ENCODE peak calls at places on chromosomes 13 and 19, in four cellular contexts. Y is suprapubic skin, V is esophagus squamous epithelium, W is thoracic aorta. K is an unnamed sample.

GRCh38 chr13:110641055-110642015 is 26.0 kb downstream of the NAXD start:
- DNase-seq in Y (no peak), V (no peak), W (no peak), K (no peak)

GRCh38 chr13:21522847-21523246 is 63.7 kb upstream of the ZDHHC20 start:
- DNase-seq in Y (no peak), V (no peak), W (no peak), K (no peak)

GRCh38 chr13:59487883-59488282 is 675.8 kb downstream of the DIAPH3 start:
- DNase-seq in Y (no peak), V (no peak), W (no peak), K (no peak)

GRCh38 chr19:40266111-40266510 is 19.0 kb downstream of the AKT2 start:
- DNase-seq in Y (no peak), V (no peak), W (no peak), K (no peak)

GRCh38 chr19:51689751-51690358 is 3.3 kb upstream of the SPACA6 start:
- DNase-seq in Y (no peak), V (no peak), W (no peak), K (no peak)

GRCh38 chr13:106151056-106151699 is 384.3 kb downstream of the EFNB2 start:
- DNase-seq in Y (no peak), V (no peak), W (no peak), K (no peak)

GRCh38 chr19:44891016-44891882 is at the start of gene TOMM40:
- DNase-seq in Y (peak), V (peak), W (peak), K (no peak)

GRCh38 chr19:19040417-19040816 is 7.0 kb downstream of the ARMC6 start:
- DNase-seq in Y (no peak), V (no peak), W (peak), K (no peak)

GRCh38 chr13:86486582-86486981 is 687.4 kb upstream of the SLITRK6 start:
- DNase-seq in Y (no peak), V (no peak), W (no peak), K (no peak)

GRCh38 chr19:37902668-37903067 is 3.7 kb downstream of the WDR87 start:
- DNase-seq in Y (peak), V (no peak), W (peak), K (no peak)

GRCh38 chr19:58328999-58329398 is 2.2 kb downstream of the ZSCAN22 start:
- DNase-seq in Y (no peak), V (no peak), W (no peak), K (no peak)

GRCh38 chr13:95858286-95859075 is 181.5 kb downstream of the DNAJC3 start:
- DNase-seq in Y (no peak), V (no peak), W (no peak), K (no peak)

GRCh38 chr13:95235199-95235726 is 66.0 kb downstream of the ABCC4 start:
- DNase-seq in Y (no peak), V (no peak), W (no peak), K (no peak)

GRCh38 chr13:99614465-99614885 is 113.2 kb downstream of the TM9SF2 start:
- DNase-seq in Y (no peak), V (no peak), W (no peak), K (no peak)

GRCh38 chr19:45008554-45008953 is 7.3 kb downstream of the RELB start:
- DNase-seq in Y (no peak), V (no peak), W (no peak), K (no peak)

GRCh38 chr19:48551437-48552302 is at the start of gene SULT2B1:
- DNase-seq in Y (no peak), V (no peak), W (no peak), K (no peak)

GRCh38 chr19:4324228-4324627 is 14.4 kb downstream of the STAP2 start:
- DNase-seq in Y (no peak), V (no peak), W (no peak), K (no peak)

GRCh38 chr13:51998723-51999471 is 12.4 kb downstream of the ATP7B start:
- DNase-seq in Y (no peak), V (no peak), W (no peak), K (no peak)

GRCh38 chr13:32409561-32410440 is 18.1 kb downstream of the N4BP2L1 start:
- DNase-seq in Y (no peak), V (no peak), W (no peak), K (no peak)

GRCh38 chr13:23898101-23898500 is 799 bp upstream of the C1QTNF9B start:
- DNase-seq in Y (no peak), V (no peak), W (no peak), K (no peak)

GRCh38 chr19:23817519-23817918 is 58.8 kb upstream of the ZNF681 start:
- DNase-seq in Y (no peak), V (no peak), W (no peak), K (no peak)

GRCh38 chr19:21833733-21834132 is 2.2 kb downstream of the ZNF43 start:
- DNase-seq in Y (no peak), V (no peak), W (no peak), K (no peak)

GRCh38 chr19:10152100-10152499 is 32.4 kb upstream of the EIF3G start:
- DNase-seq in Y (no peak), V (no peak), W (no peak), K (no peak)

GRCh38 chr19:44356383-44357111 is at the start of gene ZNF112:
- DNase-seq in Y (peak), V (no peak), W (peak), K (no peak)

GRCh38 chr13:50891206-50891605 is 18.4 kb upstream of the RNASEH2B start:
- DNase-seq in Y (no peak), V (no peak), W (no peak), K (no peak)

GRCh38 chr13:24623141-24623665 is 57.0 kb upstream of the ATP12A start:
- DNase-seq in Y (no peak), V (no peak), W (no peak), K (peak)

GRCh38 chr13:59269476-59269875 is 894.3 kb downstream of the DIAPH3 start:
- DNase-seq in Y (no peak), V (no peak), W (no peak), K (no peak)

GRCh38 chr19:55688422-55689218 is 13.6 kb downstream of the EPN1 start:
- DNase-seq in Y (peak), V (no peak), W (no peak), K (no peak)

GRCh38 chr13:59480398-59480797 is 683.3 kb downstream of the DIAPH3 start:
- DNase-seq in Y (no peak), V (no peak), W (no peak), K (no peak)

GRCh38 chr13:101155920-101156319 is 260.4 kb downstream of the NALCN start:
- DNase-seq in Y (no peak), V (no peak), W (no peak), K (no peak)

GRCh38 chr13:34943675-34944634 is 1.9 kb downstream of the NBEA start:
- DNase-seq in Y (no peak), V (no peak), W (no peak), K (no peak)

GRCh38 chr13:98910501-98910951 is 67.3 kb downstream of the DOCK9 start:
- DNase-seq in Y (no peak), V (no peak), W (no peak), K (no peak)

GRCh38 chr19:3479177-3479818 is 1.0 kb downstream of the SMIM24 start:
- DNase-seq in Y (peak), V (no peak), W (no peak), K (no peak)

GRCh38 chr13:78382946-78383542 is 220.3 kb downstream of the POU4F1 start:
- DNase-seq in Y (no peak), V (no peak), W (no peak), K (no peak)

GRCh38 chr19:45009625-45010255 is 8.5 kb downstream of the RELB start:
- DNase-seq in Y (no peak), V (no peak), W (no peak), K (no peak)

GRCh38 chr13:94369862-94370491 is 109.5 kb downstream of the DCT start:
- DNase-seq in Y (no peak), V (no peak), W (no peak), K (no peak)

GRCh38 chr13:20134732-20135131 is 26.1 kb downstream of the GJA3 start:
- DNase-seq in Y (no peak), V (no peak), W (no peak), K (no peak)

DNA sequence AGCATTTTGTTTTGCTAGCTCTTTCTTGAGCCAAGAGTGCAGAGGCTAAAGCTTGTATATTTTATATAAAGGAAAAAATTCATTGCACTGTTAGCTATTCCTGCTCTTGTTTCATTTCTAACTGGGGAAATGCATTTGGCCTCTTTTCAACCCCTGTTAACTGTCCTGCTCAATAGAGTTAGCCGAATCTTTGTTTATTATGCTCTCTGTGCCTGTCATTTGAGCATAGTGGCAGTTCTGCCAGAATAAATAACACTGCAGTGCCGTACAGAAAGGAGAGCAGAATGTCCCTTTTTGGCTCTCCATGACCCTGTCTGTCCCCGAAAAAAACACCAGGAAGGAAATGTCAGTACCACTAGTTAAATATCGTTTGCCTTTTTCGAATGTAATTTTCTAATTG is 350.8 kb downstream of the MYO16 start:
- DNase-seq in Y (no peak), V (no peak), W (no peak), K (no peak)
- H3K27ac ChIP-seq in Y (no peak), V (no peak), W (no peak), K (peak)

GRCh38 chr19:46579286-46579944 is 21.7 kb upstream of the CALM3 start:
- DNase-seq in Y (no peak), V (no peak), W (no peak), K (no peak)
- TF ChIP-seq CTCF in Y (no peak), V (no peak), W (peak), K (no peak)

DNA sequence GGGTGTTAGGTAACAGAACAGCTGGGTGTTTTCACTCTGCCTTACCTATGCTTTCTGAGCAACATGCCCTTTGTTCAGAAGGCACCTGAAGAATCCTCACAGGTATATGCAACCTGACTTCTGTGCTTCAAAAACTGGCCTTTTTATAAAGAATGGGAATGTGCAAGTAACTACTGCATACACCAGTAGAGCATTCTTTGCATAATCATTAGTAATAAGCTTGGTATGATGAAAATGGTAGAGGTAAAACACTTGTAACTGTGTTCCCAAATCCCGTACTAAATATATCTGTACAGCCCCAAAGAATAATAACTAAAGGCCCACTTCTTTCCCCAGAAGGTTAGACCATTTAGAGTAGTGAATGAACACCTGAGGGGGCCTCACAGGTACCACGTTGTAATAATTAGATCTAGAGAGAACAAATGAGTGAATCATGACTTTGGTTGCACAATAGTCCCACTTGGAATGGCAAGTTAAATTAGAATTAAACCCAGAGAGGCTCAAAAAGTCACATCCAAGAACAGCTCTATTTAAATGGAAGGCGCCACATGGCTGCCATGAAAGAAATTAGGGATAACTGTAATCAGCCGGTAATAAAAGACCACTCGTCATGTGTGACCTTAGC is 413.9 kb downstream of the KLF12 start:
- DNase-seq in Y (no peak), V (no peak), W (no peak), K (no peak)
- H3K27ac ChIP-seq in Y (no peak), V (no peak), W (no peak), K (no peak)

GRCh38 chr19:16495982-16496612 is at the start of the genes C19orf44 and CALR3:
- DNase-seq in Y (peak), V (peak), W (peak), K (peak)
- TF ChIP-seq CTCF in Y (no peak), V (no peak), W (peak), K (peak)

GRCh38 chr19:1905863-1906375 is 720 bp downstream of the ADAT3 start:
- DNase-seq in Y (no peak), V (no peak), W (no peak), K (no peak)

GRCh38 chr19:1906985-1907562 is 1.9 kb downstream of the ADAT3 start:
- DNase-seq in Y (no peak), V (no peak), W (no peak), K (no peak)

GRCh38 chr19:1905071-1905862 is at the start of the genes ADAT3 and SCAMP4:
- DNase-seq in Y (peak), V (peak), W (peak), K (peak)

GRCh38 chr19:1901940-1902404 is 3.2 kb upstream of the ADAT3 start:
- DNase-seq in Y (no peak), V (no peak), W (no peak), K (peak)

DNA sequence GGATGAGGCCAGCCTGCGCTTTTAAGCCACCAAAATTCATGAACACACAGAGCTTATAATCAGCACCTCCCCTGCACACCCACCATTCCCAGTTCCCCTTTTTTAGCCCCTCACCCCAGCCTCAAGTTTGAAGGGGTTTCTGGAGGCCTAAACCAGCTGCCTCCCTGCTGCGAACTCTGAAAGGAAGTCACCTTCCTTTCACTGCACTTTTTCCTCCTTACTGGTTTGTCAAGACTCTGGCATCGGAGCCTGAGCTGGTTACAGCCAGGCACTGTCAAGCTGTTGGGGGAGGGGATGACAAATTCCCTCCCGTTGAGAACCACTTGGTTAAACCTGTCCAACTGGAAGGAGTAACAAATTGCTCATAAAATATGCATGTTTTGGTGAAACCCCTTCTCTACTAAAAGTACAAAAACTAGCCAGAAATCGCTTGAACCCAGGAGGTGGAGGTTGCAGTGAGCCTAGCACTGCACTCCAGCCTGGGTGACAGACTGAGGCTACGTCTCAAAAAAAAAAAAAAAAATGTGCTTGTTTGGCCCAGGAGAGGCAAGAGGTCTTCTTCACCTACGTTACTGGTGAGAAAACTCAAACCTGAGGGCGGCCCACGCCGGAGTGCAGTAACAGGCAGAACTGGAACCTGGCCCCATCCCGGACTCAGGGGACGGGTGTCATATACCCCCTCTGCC is 671 bp upstream of the ADAT3 start:
- DNase-seq in Y (no peak), V (no peak), W (no peak), K (no peak)
- H3K27ac ChIP-seq in Y (peak), V (peak), W (peak), K (peak)